ENCODE peak calls at places on chromosomes 7 and 10, in four cellular contexts. One of them, this sample, is unnamed.

GRCh38 chr7:79319369-79319768 is 134.1 kb downstream of the MAGI2 start:
- DNase-seq in left ventricle myocardium superior: no peak
- DNase-seq in NCI-H1092: no peak
- DNase-seq in LoVo: no peak
- DNase-seq in this sample: no peak

GRCh38 chr10:52864459-52865106 is 92.0 kb upstream of the MBL2 start:
- DNase-seq in LoVo: no peak
- DNase-seq in left ventricle myocardium superior: peak; percentile 56
- DNase-seq in NCI-H1092: no peak
- DNase-seq in this sample: no peak

GRCh38 chr7:1922071-1922869 is 252.2 kb downstream of the ELFN1 start:
- DNase-seq in left ventricle myocardium superior: peak; percentile 25
- DNase-seq in LoVo: no peak
- DNase-seq in NCI-H1092: no peak
- DNase-seq in this sample: no peak

GRCh38 chr10:37748170-37748569 is 109.2 kb downstream of the ZNF248 start:
- DNase-seq in NCI-H1092: no peak
- DNase-seq in left ventricle myocardium superior: no peak
- DNase-seq in LoVo: no peak
- DNase-seq in this sample: no peak

GRCh38 chr7:74656421-74656910 is 1.1 kb upstream of the GTF2I start:
- DNase-seq in LoVo: peak; percentile 48
- DNase-seq in NCI-H1092: peak; percentile 58
- DNase-seq in left ventricle myocardium superior: peak; percentile 72
- DNase-seq in this sample: peak; percentile 26

GRCh38 chr10:88238515-88238914 is 344.6 kb downstream of the RNLS start:
- DNase-seq in NCI-H1092: no peak
- DNase-seq in LoVo: no peak
- DNase-seq in left ventricle myocardium superior: no peak
- DNase-seq in this sample: no peak

GRCh38 chr7:123797673-123798526 is 47.1 kb upstream of the HYAL4 start:
- DNase-seq in left ventricle myocardium superior: no peak
- DNase-seq in NCI-H1092: no peak
- DNase-seq in LoVo: peak; percentile 96
- DNase-seq in this sample: peak; percentile 35

GRCh38 chr10:70162157-70162891 is 8.0 kb downstream of the SAR1A start:
- DNase-seq in NCI-H1092: no peak
- DNase-seq in left ventricle myocardium superior: no peak
- DNase-seq in LoVo: no peak
- DNase-seq in this sample: no peak

GRCh38 chr7:353746-354325 is 63.9 kb downstream of the FOXL3 start:
- DNase-seq in left ventricle myocardium superior: peak; percentile 48
- DNase-seq in NCI-H1092: no peak
- DNase-seq in LoVo: no peak
- DNase-seq in this sample: no peak

GRCh38 chr7:65951837-65952578 is 30.0 kb downstream of the GUSB start:
- DNase-seq in LoVo: no peak
- DNase-seq in NCI-H1092: no peak
- DNase-seq in left ventricle myocardium superior: no peak
- DNase-seq in this sample: peak; percentile 22

GRCh38 chr7:54259185-54259584 is 283.0 kb upstream of the VSTM2A start:
- DNase-seq in LoVo: no peak
- DNase-seq in NCI-H1092: no peak
- DNase-seq in left ventricle myocardium superior: no peak
- DNase-seq in this sample: no peak

GRCh38 chr10:67119648-67120047 is 193.8 kb downstream of the LRRTM3 start:
- DNase-seq in NCI-H1092: no peak
- DNase-seq in left ventricle myocardium superior: no peak
- DNase-seq in LoVo: no peak
- DNase-seq in this sample: no peak

GRCh38 chr10:50398383-50398782 is 147.1 kb upstream of the ASAH2 start:
- DNase-seq in left ventricle myocardium superior: no peak
- DNase-seq in NCI-H1092: no peak
- DNase-seq in LoVo: no peak
- DNase-seq in this sample: no peak

GRCh38 chr7:45682836-45683555 is 108.8 kb downstream of the ADCY1 start:
- DNase-seq in NCI-H1092: no peak
- DNase-seq in LoVo: no peak
- DNase-seq in left ventricle myocardium superior: no peak
- DNase-seq in this sample: no peak

GRCh38 chr7:86598311-86598710 is 45.4 kb upstream of the GRM3 start:
- DNase-seq in LoVo: no peak
- DNase-seq in NCI-H1092: no peak
- DNase-seq in left ventricle myocardium superior: no peak
- DNase-seq in this sample: no peak

GRCh38 chr7:101747058-101747617 is 70.3 kb upstream of the CUX1 start:
- DNase-seq in left ventricle myocardium superior: no peak
- DNase-seq in LoVo: no peak
- DNase-seq in NCI-H1092: no peak
- DNase-seq in this sample: no peak

GRCh38 chr10:101441539-101442455 is 87.8 kb downstream of the BTRC start:
- DNase-seq in LoVo: peak; percentile 61
- DNase-seq in left ventricle myocardium superior: no peak
- DNase-seq in NCI-H1092: peak; percentile 21
- DNase-seq in this sample: peak; percentile 53

GRCh38 chr7:118288098-118288497 is 63.6 kb downstream of the ANKRD7 start:
- DNase-seq in left ventricle myocardium superior: no peak
- DNase-seq in NCI-H1092: no peak
- DNase-seq in LoVo: no peak
- DNase-seq in this sample: no peak

GRCh38 chr10:125448596-125448995 is 234.4 kb downstream of the TEX36 start:
- DNase-seq in NCI-H1092: no peak
- DNase-seq in LoVo: peak; percentile 16
- DNase-seq in left ventricle myocardium superior: no peak
- DNase-seq in this sample: no peak

GRCh38 chr7:27221201-27221797 is 21.3 kb upstream of the EVX1 start:
- DNase-seq in left ventricle myocardium superior: no peak
- DNase-seq in LoVo: no peak
- DNase-seq in NCI-H1092: no peak
- DNase-seq in this sample: no peak

GRCh38 chr10:42888504-42889095 is 106.0 kb downstream of the BMS1 start:
- DNase-seq in NCI-H1092: no peak
- DNase-seq in left ventricle myocardium superior: no peak
- DNase-seq in LoVo: no peak
- DNase-seq in this sample: peak; percentile 8

GRCh38 chr10:116183733-116184447 is 89.1 kb downstream of the GFRA1 start:
- DNase-seq in LoVo: no peak
- DNase-seq in left ventricle myocardium superior: no peak
- DNase-seq in NCI-H1092: no peak
- DNase-seq in this sample: no peak

GRCh38 chr7:152344253-152344652 is 91.5 kb downstream of the KMT2C start:
- DNase-seq in LoVo: no peak
- DNase-seq in left ventricle myocardium superior: no peak
- DNase-seq in NCI-H1092: no peak
- DNase-seq in this sample: no peak

GRCh38 chr10:47256753-47257336 is 43.2 kb upstream of the GDF10 start:
- DNase-seq in NCI-H1092: no peak
- DNase-seq in LoVo: no peak
- DNase-seq in left ventricle myocardium superior: no peak
- DNase-seq in this sample: no peak